ENCODE peak calls at places on chromosome 19, in four cellular contexts. P is endothelial cell of umbilical vein, W is K562, N is GM12878. L is an unnamed sample.

GRCh38 chr19:18153555-18154134 is 682 bp downstream of the PIK3R2 start:
- DNase-seq in N (no peak), P (no peak), W (peak), L (no peak)

GRCh38 chr19:55370305-55370988 is at the start of gene IL11:
- DNase-seq in W (no peak), P (no peak), N (no peak), L (peak)

GRCh38 chr19:41367848-41368301 is 3.9 kb upstream of the B9D2 start:
- DNase-seq in N (no peak), W (peak), P (peak), L (peak)

GRCh38 chr19:30920238-30920637 is 429.0 kb downstream of the TSHZ3 start:
- DNase-seq in N (no peak), W (no peak), P (no peak), L (no peak)

GRCh38 chr19:41356984-41357739 is 3.4 kb upstream of the TGFB1 start:
- DNase-seq in W (no peak), N (no peak), P (no peak), L (no peak)

GRCh38 chr19:38203197-38203596 is 20.8 kb downstream of the DPF1 start:
- DNase-seq in N (no peak), P (no peak), W (no peak), L (no peak)

GRCh38 chr19:1867359-1867724 is 4.0 kb upstream of the KLF16 start:
- DNase-seq in P (no peak), N (no peak), W (no peak), L (no peak)

GRCh38 chr19:1651061-1651547 is 1.3 kb downstream of the TCF3 start:
- DNase-seq in W (no peak), P (peak), N (peak), L (peak)

GRCh38 chr19:17950310-17951150 is 16.4 kb upstream of the KCNN1 start:
- DNase-seq in P (peak), N (no peak), W (peak), L (no peak)

GRCh38 chr19:45113628-45114027 is 20.6 kb downstream of the PPP1R37 start:
- DNase-seq in W (no peak), N (no peak), P (no peak), L (no peak)

GRCh38 chr19:29687244-29687896 is 22.1 kb downstream of the PLEKHF1 start:
- DNase-seq in W (no peak), N (no peak), P (no peak), L (peak)

GRCh38 chr19:19740755-19741154 is 7.8 kb upstream of the ZNF14 start:
- DNase-seq in P (no peak), W (no peak), N (no peak), L (no peak)

GRCh38 chr19:13881692-13882418 is 4.9 kb downstream of the NANOS3 start:
- DNase-seq in W (no peak), P (no peak), N (no peak), L (peak)

GRCh38 chr19:56491399-56491798 is 14.3 kb upstream of the ZNF667 start:
- DNase-seq in N (no peak), W (no peak), P (no peak), L (peak)

GRCh38 chr19:39499082-39499642 is 415 bp downstream of the DLL3 start:
- DNase-seq in W (no peak), N (no peak), P (no peak), L (no peak)

GRCh38 chr19:29966594-29967249 is 24.7 kb downstream of the URI1 start:
- DNase-seq in W (no peak), P (peak), N (no peak), L (peak)

GRCh38 chr19:14475251-14476073 is at the start of gene PTGER1:
- DNase-seq in W (peak), N (no peak), P (no peak), L (peak)

GRCh38 chr19:46107371-46107770 is 17.1 kb downstream of the IGFL3 start:
- DNase-seq in N (no peak), W (no peak), P (no peak), L (peak)

GRCh38 chr19:1750343-1751021 is 2.8 kb upstream of the ONECUT3 start:
- DNase-seq in P (no peak), W (no peak), N (no peak), L (no peak)

DNA sequence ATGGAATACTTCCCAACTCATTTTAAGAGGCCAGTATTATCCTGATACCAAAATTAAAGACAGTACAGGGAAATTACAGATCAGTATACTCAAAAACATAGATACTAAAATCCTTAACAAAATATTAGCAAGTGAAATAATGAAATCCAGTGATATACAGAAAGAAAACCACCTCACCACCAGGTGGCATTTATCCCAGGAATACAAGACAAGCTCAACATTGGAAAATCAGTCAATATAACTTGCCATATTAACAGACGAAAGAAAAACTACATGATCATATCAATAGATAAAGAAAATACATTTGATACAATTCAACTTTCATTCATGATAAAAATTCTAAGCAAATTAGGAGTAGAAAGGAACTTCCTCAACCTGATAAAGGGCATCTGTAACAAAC is 6.7 kb upstream of the GNA15 start:
- DNase-seq in P (peak), N (no peak), W (no peak), L (peak)
- TF ChIP-seq FOS in P (no peak), N (no peak), W (no peak), L (no peak)

GRCh38 chr19:3576696-3577443 is 4.1 kb downstream of the HMG20B start:
- DNase-seq in P (peak), W (peak), N (no peak), L (peak)
- TF ChIP-seq FOS in P (no peak), W (no peak), N (no peak), L (no peak)

GRCh38 chr19:52227196-52227940 is 37.5 kb downstream of the PPP2R1A start:
- DNase-seq in P (no peak), W (no peak), N (no peak), L (no peak)
- TF ChIP-seq FOS in P (no peak), W (no peak), N (no peak), L (no peak)

GRCh38 chr19:8022275-8022674 is 16.8 kb upstream of the ELAVL1 start:
- DNase-seq in W (peak), P (no peak), N (no peak), L (no peak)

GRCh38 chr19:8023371-8023770 is 17.9 kb upstream of the ELAVL1 start:
- DNase-seq in P (no peak), W (no peak), N (no peak), L (no peak)

GRCh38 chr19:8021374-8021773 is 15.9 kb upstream of the ELAVL1 start:
- DNase-seq in P (no peak), N (no peak), W (no peak), L (no peak)

GRCh38 chr19:8017808-8018207 is 12.4 kb upstream of the ELAVL1 start:
- DNase-seq in N (no peak), W (peak), P (no peak), L (no peak)

DNA sequence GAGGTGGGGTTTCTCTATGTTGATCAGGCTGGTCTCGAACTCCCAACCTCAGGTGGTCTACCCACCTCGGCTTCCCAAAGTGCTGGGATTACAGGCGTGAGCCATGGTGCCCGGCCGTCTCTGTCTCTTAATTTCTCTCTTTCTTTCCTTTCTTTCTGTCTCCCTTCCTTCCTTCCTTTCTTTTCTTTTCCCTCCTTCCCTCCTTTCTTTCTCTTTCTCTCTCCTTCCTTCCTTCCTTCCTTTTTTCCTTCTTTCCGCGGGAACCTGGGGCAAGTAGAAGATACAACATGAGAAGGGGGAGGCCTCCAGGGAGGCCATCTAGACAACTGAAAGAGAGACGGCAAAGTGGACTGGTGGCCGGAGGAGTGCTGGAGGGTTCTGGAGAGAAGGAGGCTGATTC is 15.2 kb upstream of the ELAVL1 start:
- DNase-seq in P (no peak), N (no peak), W (no peak), L (no peak)
- TF ChIP-seq FOS in P (no peak), N (no peak), W (no peak), L (no peak)

DNA sequence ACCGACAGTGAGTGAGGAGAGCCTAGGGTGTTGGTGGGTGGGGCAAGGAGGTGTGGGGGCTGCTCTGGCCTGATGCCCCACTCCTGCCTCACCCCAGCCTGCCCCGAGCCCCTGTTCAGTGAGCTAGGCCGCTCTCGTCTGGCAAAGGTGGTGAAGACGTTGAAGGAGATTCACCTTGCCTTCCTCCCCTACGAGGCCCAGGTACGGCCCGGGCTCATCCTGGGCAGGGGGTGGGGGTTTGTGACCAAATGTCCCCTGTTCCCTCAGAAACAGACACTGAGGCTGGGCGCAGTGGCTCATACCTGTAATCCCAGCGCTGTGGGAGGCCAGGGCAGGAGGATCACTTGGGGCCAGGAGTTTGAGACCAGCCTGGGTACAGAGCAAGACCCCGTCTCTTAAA is 3.9 kb downstream of the STXBP2 start:
- DNase-seq in P (no peak), N (no peak), W (no peak), L (no peak)
- TF ChIP-seq FOS in P (no peak), N (no peak), W (no peak), L (no peak)

DNA sequence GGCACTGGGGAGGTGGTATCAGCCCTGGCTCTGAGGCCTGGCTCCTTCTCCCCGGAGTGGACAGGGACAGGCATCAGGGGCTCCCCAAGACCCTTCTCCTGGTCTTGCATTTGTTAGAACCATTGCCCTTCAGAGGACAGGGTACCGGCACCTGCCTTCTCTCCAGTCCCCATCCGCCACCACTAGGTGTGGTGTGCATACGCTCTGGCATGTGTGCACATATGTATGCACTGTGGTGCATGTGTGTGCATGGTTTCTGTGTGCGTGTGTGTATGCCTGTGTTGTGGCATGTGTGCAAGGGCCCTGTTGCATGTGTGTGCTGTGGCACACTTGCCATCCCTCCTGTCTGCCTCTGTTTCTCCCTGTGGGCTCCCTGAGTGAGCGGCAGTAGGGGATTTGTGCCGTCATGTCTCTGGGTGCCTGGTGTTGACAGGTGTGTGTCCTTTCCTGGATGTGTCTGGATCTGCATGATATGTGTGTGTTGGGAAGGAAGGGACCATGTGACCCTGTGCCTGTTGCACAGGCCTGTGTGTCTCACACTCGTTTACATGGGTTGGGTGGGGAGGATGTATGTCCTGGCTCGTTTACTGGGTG is 9.3 kb downstream of the KCTD15 start:
- DNase-seq in W (no peak), N (no peak), P (no peak), L (no peak)
- TF ChIP-seq FOS in W (no peak), N (no peak), P (no peak), L (no peak)

DNA sequence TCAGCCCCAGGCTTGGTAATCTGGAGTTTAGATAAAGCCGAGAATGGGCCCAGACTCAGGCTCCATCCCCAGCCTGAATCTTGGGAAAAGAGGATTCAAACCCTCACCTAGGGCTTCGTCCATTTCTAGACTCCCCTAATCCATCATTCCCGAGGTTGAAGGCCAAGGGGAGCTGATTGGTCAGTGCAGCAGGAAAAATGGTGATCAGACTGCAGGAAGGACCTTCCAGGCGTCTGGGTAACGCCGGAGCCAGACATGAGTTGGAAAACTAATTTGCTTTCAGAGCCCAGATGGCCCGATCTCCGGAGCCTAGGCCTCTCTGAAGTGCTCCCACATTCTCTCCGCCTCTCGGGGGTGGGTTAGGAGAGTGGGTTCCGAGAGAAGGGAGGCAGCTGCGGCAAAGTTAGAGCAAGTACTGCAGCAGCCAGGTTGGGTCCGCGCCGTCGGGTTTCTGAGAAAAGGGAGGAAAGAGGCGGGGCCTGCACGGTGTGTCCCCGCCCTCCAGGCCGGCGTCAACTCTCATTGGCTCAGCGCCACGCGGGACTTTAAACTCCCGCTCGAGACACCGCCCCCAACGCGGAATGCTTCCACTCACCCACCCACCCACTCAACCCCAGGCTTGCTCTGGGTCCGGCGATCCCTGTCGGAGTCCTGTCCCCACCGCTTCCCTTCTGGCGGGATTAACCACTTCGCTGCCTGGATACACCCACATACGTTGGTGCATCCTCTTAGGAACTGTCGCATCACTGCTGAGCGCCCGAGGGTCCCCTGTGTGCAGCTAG is 788 bp upstream of the RTBDN start:
- DNase-seq in N (no peak), P (no peak), W (peak), L (no peak)
- TF ChIP-seq FOS in N (no peak), P (no peak), W (no peak), L (no peak)